ENCODE peak calls at places on chromosomes 5 and 9, in eight cellular contexts. U is WERI-Rb-1; K is A549; R is Peyer's patch; V is heart right ventricle; T is DND-41; G is CD4-positive, CD25-positive, alpha-beta regulatory T cell; O is CD8-positive, alpha-beta T cell. X is an unnamed sample.

GRCh38 chr5:150288361-150288760 is 1.2 kb downstream of the CAMK2A start:
- DNase-seq in R (peak), T (no peak), V (no peak), U (no peak), K (no peak), G (no peak), O (no peak), X (no peak)

GRCh38 chr9:70257991-70258691 is 637 bp upstream of the SMC5 start:
- DNase-seq in T (peak), G (peak), O (peak), U (peak), K (no peak), V (no peak), R (peak), X (peak)

GRCh38 chr9:99433555-99433954 is 211.5 kb downstream of the SEC61B start:
- DNase-seq in U (no peak), V (peak), K (peak), G (peak), O (peak), R (no peak), T (peak), X (no peak)

GRCh38 chr5:143403357-143403606 is 204 bp downstream of the NR3C1 start:
- DNase-seq in G (no peak), K (no peak), T (no peak), R (no peak), O (no peak), V (no peak), U (no peak), X (no peak)

GRCh38 chr5:129696636-129697035 is 51.3 kb upstream of the MINAR2 start:
- DNase-seq in U (no peak), G (no peak), V (no peak), K (no peak), O (no peak), R (no peak), T (no peak), X (no peak)

GRCh38 chr9:136695955-136696354 is 8.7 kb upstream of the AGPAT2 start:
- DNase-seq in R (no peak), V (no peak), K (no peak), T (no peak), U (peak), O (no peak), G (no peak), X (no peak)

GRCh38 chr9:93560991-93561390 is 15.4 kb upstream of the PHF2 start:
- DNase-seq in K (no peak), V (no peak), G (no peak), O (no peak), R (no peak), U (no peak), T (no peak), X (no peak)

GRCh38 chr5:126023894-126024575 is 399.2 kb upstream of the GRAMD2B start:
- DNase-seq in T (no peak), U (no peak), V (no peak), R (no peak), G (no peak), O (no peak), K (no peak), X (no peak)

GRCh38 chr5:160341309-160341874 is 29.0 kb upstream of the CCNJL start:
- DNase-seq in V (no peak), G (no peak), U (no peak), O (no peak), T (no peak), K (no peak), R (no peak), X (no peak)

GRCh38 chr5:68159251-68159951 is 56.2 kb upstream of the PIK3R1 start:
- DNase-seq in K (no peak), O (no peak), G (no peak), U (no peak), V (no peak), T (no peak), R (no peak), X (no peak)

GRCh38 chr5:65075623-65076250 is 307.0 kb downstream of the CWC27 start:
- DNase-seq in K (no peak), O (no peak), V (no peak), G (no peak), T (no peak), R (no peak), U (peak), X (no peak)

GRCh38 chr9:125763373-125763772 is 16.2 kb downstream of the PBX3 start:
- DNase-seq in G (no peak), O (no peak), V (no peak), U (peak), R (no peak), T (no peak), K (peak), X (no peak)

GRCh38 chr5:61948151-61948550 is 357.9 kb upstream of the KIF2A start:
- DNase-seq in V (no peak), R (no peak), O (no peak), U (no peak), G (no peak), K (no peak), T (no peak), X (no peak)

GRCh38 chr5:68519135-68519534 is 303.6 kb downstream of the PIK3R1 start:
- DNase-seq in T (no peak), G (no peak), K (no peak), R (no peak), U (no peak), O (no peak), V (no peak), X (no peak)

GRCh38 chr9:98536542-98537173 is 172.1 kb downstream of the GABBR2 start:
- DNase-seq in T (no peak), K (peak), V (no peak), G (no peak), R (no peak), O (no peak), U (peak), X (peak)

GRCh38 chr5:147578228-147579024 is 68.6 kb upstream of the DPYSL3 start:
- DNase-seq in R (no peak), O (no peak), V (no peak), T (no peak), G (no peak), U (no peak), K (peak), X (peak)

GRCh38 chr9:112654282-112654681 is 63.6 kb downstream of the INIP start:
- DNase-seq in T (no peak), U (no peak), V (no peak), R (no peak), O (no peak), K (no peak), G (no peak), X (no peak)

GRCh38 chr9:132474253-132474652 is 64.2 kb downstream of the CFAP77 start:
- DNase-seq in K (no peak), O (no peak), G (no peak), V (no peak), R (no peak), T (no peak), U (no peak), X (no peak)

GRCh38 chr5:12648558-12648957 is 744.3 kb upstream of the CTNND2 start:
- DNase-seq in U (no peak), T (no peak), K (no peak), O (no peak), V (no peak), G (no peak), R (no peak), X (no peak)

GRCh38 chr5:104266161-104266560 is 703.6 kb upstream of the NUDT12 start:
- DNase-seq in G (no peak), R (no peak), K (no peak), T (no peak), O (no peak), U (no peak), V (no peak), X (no peak)

GRCh38 chr5:142013734-142014495 is 1.1 kb upstream of the GNPDA1 start:
- DNase-seq in V (peak), R (peak), O (no peak), K (peak), U (peak), T (no peak), G (no peak), X (no peak)

GRCh38 chr5:125399885-125400284 is 653.4 kb upstream of the ZNF608 start:
- DNase-seq in R (no peak), V (no peak), K (no peak), G (no peak), T (no peak), U (no peak), O (no peak), X (no peak)

GRCh38 chr9:74577956-74578355 is 80.8 kb downstream of the RORB start:
- DNase-seq in R (no peak), O (no peak), V (no peak), T (no peak), G (no peak), U (no peak), K (peak), X (no peak)

GRCh38 chr5:154206291-154206690 is 15.8 kb downstream of the GALNT10 start:
- DNase-seq in R (no peak), O (no peak), T (no peak), G (no peak), V (no peak), U (peak), K (no peak), X (no peak)

GRCh38 chr9:124769451-124770358 is 1.4 kb downstream of the NR6A1 start:
- DNase-seq in V (peak), G (no peak), K (peak), R (peak), T (no peak), O (no peak), U (peak), X (no peak)

GRCh38 chr5:68924490-68925145 is 169.2 kb upstream of the SLC30A5 start:
- DNase-seq in T (no peak), U (no peak), R (no peak), G (no peak), K (no peak), V (no peak), O (no peak), X (no peak)

GRCh38 chr5:79020861-79021561 is 35.9 kb upstream of the ARSB start:
- DNase-seq in O (no peak), R (no peak), G (peak), V (peak), U (peak), K (peak), T (peak), X (peak)

GRCh38 chr5:119393746-119394145 is 37.9 kb downstream of the TNFAIP8 start:
- DNase-seq in K (no peak), V (no peak), T (no peak), G (no peak), O (no peak), R (no peak), U (no peak), X (no peak)

GRCh38 chr5:130720355-130720754 is 444.7 kb downstream of the HINT1 start:
- DNase-seq in K (peak), U (no peak), R (no peak), V (no peak), O (no peak), T (no peak), G (no peak), X (no peak)

GRCh38 chr5:69105996-69106906 is 12.4 kb downstream of the SLC30A5 start:
- DNase-seq in R (no peak), K (no peak), V (no peak), O (no peak), T (no peak), U (no peak), G (no peak), X (no peak)

GRCh38 chr5:20974423-20974822 is 986.4 kb upstream of the CDH18 start:
- DNase-seq in K (no peak), O (no peak), U (no peak), T (no peak), V (no peak), G (no peak), R (no peak), X (no peak)

GRCh38 chr9:105647595-105648349 is 14.5 kb upstream of the TAL2 start:
- DNase-seq in R (no peak), K (no peak), V (no peak), O (no peak), T (no peak), G (no peak), U (peak), X (no peak)

GRCh38 chr9:138023394-138024124 is 146.0 kb downstream of the CACNA1B start:
- DNase-seq in G (no peak), O (no peak), K (no peak), U (no peak), V (no peak), T (no peak), R (peak), X (no peak)

GRCh38 chr9:5509573-5509972 is 758 bp upstream of the PDCD1LG2 start:
- DNase-seq in V (no peak), O (no peak), R (no peak), K (peak), U (no peak), G (no peak), T (no peak), X (no peak)

GRCh38 chr5:1668141-1668721 is 131.4 kb downstream of the MRPL36 start:
- DNase-seq in R (no peak), T (no peak), U (peak), V (no peak), O (peak), G (no peak), K (no peak), X (no peak)

GRCh38 chr5:74386571-74387334 is 253.8 kb downstream of the ENC1 start:
- DNase-seq in V (no peak), T (no peak), K (no peak), U (no peak), G (no peak), O (no peak), R (no peak), X (no peak)
- H3K4me3 ChIP-seq in V (no peak), T (no peak), K (no peak), U (no peak), G (no peak), O (no peak), R (no peak), X (no peak)

GRCh38 chr5:95773325-95774059 is 42.4 kb downstream of the RHOBTB3 start:
- DNase-seq in U (no peak), R (no peak), V (no peak), O (no peak), K (peak), G (no peak), T (no peak), X (no peak)
- H3K4me3 ChIP-seq in U (no peak), R (no peak), V (no peak), O (no peak), K (no peak), G (no peak), T (no peak), X (no peak)

GRCh38 chr9:109246533-109246932 is 74.3 kb downstream of the EPB41L4B start:
- DNase-seq in V (no peak), T (no peak), K (no peak), U (no peak), G (no peak), R (no peak), O (no peak), X (no peak)
- H3K4me3 ChIP-seq in V (no peak), T (no peak), K (no peak), U (no peak), G (no peak), R (no peak), O (no peak), X (no peak)

DNA sequence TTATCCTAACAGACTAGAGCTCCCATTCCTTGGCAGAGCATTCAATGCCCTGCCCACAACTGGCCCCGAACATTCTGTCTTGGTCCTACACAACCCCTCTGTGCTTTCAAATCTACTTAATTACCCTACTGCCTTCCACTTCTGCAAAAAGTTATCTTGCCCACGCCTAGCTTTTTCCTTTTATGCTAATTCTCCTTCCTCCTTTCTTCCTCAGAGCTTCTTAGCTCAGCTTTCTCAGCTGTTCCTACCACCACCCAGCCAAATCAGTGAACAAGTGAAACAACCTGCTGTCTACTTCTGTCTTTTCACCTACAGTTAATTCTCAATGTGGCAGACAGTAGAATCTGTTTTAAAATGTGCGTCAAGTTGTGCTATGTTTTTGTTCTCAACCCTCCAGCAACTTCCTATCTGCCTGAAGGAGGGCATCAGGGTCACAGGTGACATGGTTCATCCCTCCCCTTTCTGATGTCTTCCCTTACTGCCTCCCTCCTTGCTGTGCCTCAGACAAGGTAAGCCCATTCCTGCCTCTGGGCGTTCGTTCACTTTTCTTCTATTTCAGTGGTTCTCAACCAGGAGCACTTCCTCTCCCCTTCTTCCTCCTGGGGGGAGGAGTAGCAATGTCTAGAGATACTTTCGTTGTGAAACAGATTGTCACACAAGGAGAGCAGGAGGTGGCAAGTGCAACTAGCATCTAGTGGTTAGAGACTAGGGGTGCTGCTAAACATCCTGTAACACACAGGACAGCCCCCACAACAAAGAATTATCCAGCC is 1.3 kb upstream of the REEP5 start:
- DNase-seq in R (no peak), K (no peak), G (no peak), V (no peak), O (peak), U (no peak), T (peak), X (peak)
- H3K4me3 ChIP-seq in R (peak), K (no peak), G (peak), V (no peak), O (peak), U (no peak), T (no peak), X (peak)

DNA sequence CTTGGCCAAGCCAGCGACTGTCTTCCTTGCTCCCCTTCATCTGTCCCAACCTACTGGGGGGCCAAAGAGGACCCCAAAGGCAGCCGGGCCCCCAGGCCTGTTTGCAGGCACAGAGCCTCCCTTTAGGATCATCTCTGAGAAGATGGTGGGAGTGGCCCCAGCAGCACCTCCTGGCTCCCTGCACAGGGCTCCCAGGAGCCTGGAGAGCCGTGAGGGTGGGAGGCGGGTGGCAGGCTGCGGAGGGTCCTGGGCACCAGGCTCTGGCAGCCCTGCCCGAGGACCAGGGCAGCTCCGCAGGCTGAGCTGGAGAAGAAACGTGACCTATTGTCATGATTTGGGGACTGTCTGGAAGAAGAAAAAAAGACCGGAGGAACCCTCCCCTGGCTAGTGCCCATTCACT is 33.4 kb downstream of the ASS1 start:
- DNase-seq in O (no peak), T (no peak), G (no peak), K (no peak), V (no peak), U (no peak), R (no peak), X (no peak)
- H3K4me3 ChIP-seq in O (no peak), T (no peak), G (no peak), K (no peak), V (no peak), U (no peak), R (no peak), X (no peak)

GRCh38 chr5:6469836-6470235 is 21.2 kb downstream of the UBE2QL1 start:
- DNase-seq in K (no peak), G (no peak), V (no peak), U (no peak), T (no peak), R (no peak), O (no peak), X (no peak)
- H3K4me3 ChIP-seq in K (no peak), G (no peak), V (no peak), U (no peak), T (no peak), R (no peak), O (no peak), X (no peak)

DNA sequence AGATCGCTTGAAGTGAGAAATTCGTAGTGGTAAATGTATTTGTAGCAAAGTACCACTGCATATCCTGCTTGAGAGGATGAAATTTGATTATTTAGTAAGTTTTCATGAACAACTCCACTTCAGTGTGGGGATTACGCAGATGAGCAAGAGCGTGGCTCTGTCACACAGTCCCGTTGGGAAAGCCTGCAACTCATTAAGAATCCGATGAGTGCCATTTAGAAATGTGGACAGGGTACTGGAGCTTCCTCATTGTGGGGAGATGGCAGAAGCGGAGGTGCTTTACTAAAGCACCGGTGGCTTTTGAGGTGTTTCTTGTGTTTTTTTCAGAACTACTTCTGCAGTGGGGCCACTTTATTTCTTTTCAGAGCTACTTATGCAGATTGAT is 1.4 kb downstream of the TJP2 start:
- DNase-seq in R (no peak), T (no peak), O (no peak), U (no peak), G (no peak), V (no peak), K (no peak), X (no peak)
- H3K4me3 ChIP-seq in R (no peak), T (no peak), O (no peak), U (no peak), G (peak), V (no peak), K (no peak), X (no peak)

GRCh38 chr5:124057815-124058231 is 545.8 kb downstream of the CSNK1G3 start:
- DNase-seq in T (no peak), K (no peak), O (no peak), U (no peak), R (no peak), V (no peak), G (no peak), X (no peak)

GRCh38 chr5:124054564-124054963 is 542.6 kb downstream of the CSNK1G3 start:
- DNase-seq in K (no peak), T (no peak), U (no peak), G (no peak), V (no peak), R (no peak), O (no peak), X (no peak)

GRCh38 chr5:124057161-124057814 is 545.3 kb downstream of the CSNK1G3 start:
- DNase-seq in G (no peak), T (no peak), R (peak), K (no peak), V (peak), O (no peak), U (peak), X (no peak)

GRCh38 chr5:124059200-124059599 is 547.2 kb downstream of the CSNK1G3 start:
- DNase-seq in R (no peak), U (no peak), K (no peak), T (no peak), G (no peak), V (no peak), O (no peak), X (no peak)

DNA sequence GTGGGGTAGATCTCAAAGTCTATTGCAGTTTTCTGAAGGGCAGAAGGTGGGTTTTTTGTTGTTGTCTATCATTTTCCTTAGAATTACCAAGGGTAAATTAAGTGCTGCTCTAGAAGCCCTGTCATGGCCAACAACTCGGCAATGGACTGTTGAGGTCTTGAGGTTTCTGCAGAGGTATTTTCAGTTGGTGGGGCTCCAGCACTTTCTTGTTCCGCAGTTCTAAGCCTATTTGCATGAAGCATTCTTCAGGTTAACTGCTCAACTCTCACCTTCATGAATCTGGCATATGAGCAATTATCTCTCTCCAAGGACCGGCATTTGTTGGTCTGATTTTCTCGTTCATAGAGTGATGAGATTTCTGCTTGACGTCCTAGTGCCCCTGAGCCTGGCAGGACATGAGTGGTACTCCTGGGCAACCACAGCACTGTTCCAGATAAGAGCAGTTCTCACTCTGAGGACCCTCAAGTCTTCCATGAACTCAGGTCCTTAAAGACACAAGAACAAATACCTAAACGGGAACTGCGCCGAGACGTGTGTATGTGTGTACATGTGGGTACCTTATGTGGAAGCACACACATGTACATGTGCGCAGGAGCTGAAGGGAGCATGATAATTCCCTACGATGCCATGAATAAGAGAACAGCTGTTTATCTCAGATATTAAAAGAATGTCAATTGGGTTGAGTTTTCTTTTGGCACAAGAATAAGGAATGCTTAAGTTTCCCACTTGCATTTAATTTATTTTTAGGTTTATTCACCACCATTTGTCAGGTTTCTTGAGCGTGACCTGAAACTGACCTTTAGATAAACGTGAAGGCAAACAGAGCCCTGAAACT is 544.6 kb downstream of the CSNK1G3 start:
- DNase-seq in R (no peak), U (no peak), T (no peak), G (no peak), K (no peak), V (no peak), O (no peak), X (no peak)
- H3K4me3 ChIP-seq in R (peak), U (no peak), T (no peak), G (no peak), K (no peak), V (no peak), O (no peak), X (no peak)

X was measured in Jurkat, Clone E6-1.